ENCODE peak calls at places on chromosome 1, in nine cellular contexts. R is transverse colon, M is tibial nerve, L is upper lobe of left lung, B is K562, S is stomach, E is sigmoid colon, D is A549, I is HepG2. U is an unnamed sample.

GRCh38 chr1:211327341-211327921 is 798 bp downstream of the TRAF5 start:
- DNase-seq in E (no peak), L (no peak), R (peak; percentile 61), B (no peak), M (no peak), D (peak; percentile 13), I (no peak), S (no peak), U (peak; percentile 36)

GRCh38 chr1:217106231-217106630 is 383.0 kb upstream of the ESRRG start:
- DNase-seq in B (no peak), I (no peak), R (no peak), L (no peak), D (no peak), M (no peak), S (no peak), E (no peak), U (no peak)

GRCh38 chr1:168202941-168203654 is 22.7 kb upstream of the SFT2D2 start:
- DNase-seq in D (no peak), R (no peak), L (no peak), E (peak; percentile 66), I (peak; percentile 85), S (no peak), M (no peak), B (no peak), U (no peak)

GRCh38 chr1:15833069-15833679 is 14.3 kb upstream of the SPEN start:
- DNase-seq in E (peak; percentile 80), R (peak; percentile 72), S (peak; percentile 44), I (no peak), D (no peak), M (no peak), L (peak; percentile 77), B (no peak), U (peak; percentile 66)

GRCh38 chr1:185654199-185654951 is 79.8 kb upstream of the HMCN1 start:
- DNase-seq in B (no peak), E (no peak), S (no peak), L (no peak), I (peak; percentile 49), M (no peak), R (no peak), D (no peak), U (no peak)

GRCh38 chr1:233639611-233640010 is 25.7 kb downstream of the KCNK1 start:
- DNase-seq in E (no peak), R (no peak), I (no peak), S (no peak), L (no peak), B (no peak), M (no peak), D (no peak), U (no peak)

GRCh38 chr1:44112486-44112885 is 6.1 kb upstream of the KLF17 start:
- DNase-seq in E (no peak), R (no peak), B (no peak), S (no peak), I (no peak), M (no peak), D (no peak), L (no peak), U (no peak)

GRCh38 chr1:54334996-54335395 is 71.2 kb downstream of the SSBP3 start:
- DNase-seq in L (peak; percentile 39), S (no peak), R (no peak), I (no peak), B (no peak), M (no peak), E (no peak), D (no peak), U (no peak)

GRCh38 chr1:232226197-232226681 is 403.7 kb downstream of the SIPA1L2 start:
- DNase-seq in M (no peak), R (no peak), I (no peak), S (no peak), B (no peak), D (no peak), E (no peak), L (no peak), U (no peak)
- TF ChIP-seq EP300 in M (no peak), R (no peak), I (no peak), S (no peak), B (no peak), D (no peak), E (no peak), L (no peak), U (no peak)

DNA sequence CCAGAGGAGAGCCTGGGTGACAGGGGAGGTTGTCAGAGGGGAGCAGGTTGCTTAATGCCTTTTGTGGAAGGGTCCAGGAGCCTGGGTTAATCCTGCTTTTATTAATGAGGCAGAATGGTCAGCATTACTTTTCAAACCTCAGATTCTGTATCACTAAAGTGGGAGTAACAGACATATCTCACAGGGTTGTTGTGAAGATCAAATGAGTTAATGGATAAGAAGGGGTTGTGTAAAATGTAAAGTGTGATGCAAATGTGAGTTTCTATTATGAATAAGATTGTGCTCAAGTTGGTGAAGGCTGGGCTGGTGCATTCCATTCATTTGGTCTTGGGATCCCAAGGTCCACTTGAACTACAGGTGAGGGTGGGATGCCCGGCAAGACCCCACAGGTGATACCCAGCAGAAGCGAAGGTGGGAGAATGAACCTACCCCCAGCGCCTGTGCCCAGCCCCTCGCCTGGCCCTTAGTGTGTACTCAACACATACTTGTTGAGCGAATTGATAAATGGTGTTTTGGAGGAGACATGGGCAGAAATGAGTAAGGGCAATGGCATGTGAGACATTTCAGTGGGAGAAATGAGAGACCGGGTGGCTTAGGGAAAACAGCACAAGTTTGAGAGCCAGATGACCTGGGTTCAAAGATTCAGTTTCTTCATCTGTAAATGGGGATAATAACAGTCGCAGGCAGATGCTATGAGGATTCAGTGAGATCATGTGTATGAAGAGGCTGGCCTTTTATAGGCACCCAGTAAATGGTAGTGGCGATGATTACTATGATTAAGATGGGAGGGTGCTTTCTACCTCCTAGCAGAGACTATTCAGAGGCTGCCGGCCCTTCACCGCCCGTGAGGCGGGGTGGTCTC is 6.2 kb downstream of the SLC26A9 start:
- DNase-seq in M (no peak), E (no peak), L (no peak), D (peak; percentile 50), I (peak; percentile 63), R (no peak), B (no peak), S (no peak), U (no peak)
- TF ChIP-seq EP300 in M (no peak), E (no peak), L (no peak), D (no peak), I (no peak), R (no peak), B (no peak), S (no peak), U (no peak)

GRCh38 chr1:165855010-165855838 is 27.8 kb downstream of the UCK2 start:
- DNase-seq in D (no peak), L (no peak), B (no peak), S (no peak), M (no peak), E (no peak), R (no peak), I (no peak), U (no peak)

GRCh38 chr1:165856606-165857005 is 29.2 kb downstream of the UCK2 start:
- DNase-seq in B (no peak), I (no peak), D (no peak), M (no peak), S (no peak), L (no peak), E (no peak), R (no peak), U (no peak)

GRCh38 chr1:165853528-165854075 is 26.2 kb downstream of the UCK2 start:
- DNase-seq in L (no peak), M (no peak), B (no peak), I (no peak), E (no peak), S (no peak), D (no peak), R (no peak), U (no peak)

GRCh38 chr1:165852896-165853295 is 25.5 kb downstream of the UCK2 start:
- DNase-seq in M (no peak), R (no peak), S (no peak), E (no peak), L (no peak), B (no peak), I (no peak), D (no peak), U (no peak)

DNA sequence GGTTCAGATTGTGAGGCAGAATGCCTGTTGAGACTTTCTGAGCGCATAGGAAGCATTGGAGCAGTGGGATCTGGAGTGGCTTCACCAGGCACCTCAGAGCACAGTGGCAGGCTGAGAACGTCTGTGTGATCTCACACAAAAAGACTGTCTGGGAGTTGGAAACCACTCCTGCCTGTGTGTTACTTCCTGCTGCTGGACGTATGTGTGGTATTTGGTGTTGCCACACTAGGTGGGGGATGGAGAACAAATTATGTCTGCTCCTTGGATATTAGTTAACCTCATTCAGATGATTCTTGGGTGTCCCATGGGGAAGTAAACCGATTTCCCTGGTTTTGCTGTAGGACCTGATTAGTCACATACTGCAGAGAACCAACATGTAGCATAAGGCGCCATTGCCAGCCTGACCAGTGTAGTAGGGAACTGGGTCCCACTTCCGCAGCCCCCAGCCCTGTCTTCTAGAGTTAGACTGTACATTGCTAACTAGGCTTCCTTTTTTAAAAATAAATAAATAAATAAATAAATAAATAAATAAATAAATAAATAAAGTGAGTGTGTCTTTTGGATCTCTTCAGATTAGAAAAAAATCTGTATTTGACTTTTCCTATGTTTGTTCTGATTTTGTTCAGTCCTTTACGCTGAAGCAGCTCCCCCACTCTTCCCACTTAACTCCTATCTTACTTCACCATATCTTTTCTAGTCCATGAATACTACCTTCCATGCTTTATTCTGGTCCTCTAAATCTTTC is 26.9 kb downstream of the UCK2 start:
- DNase-seq in D (peak; percentile 56), S (no peak), I (no peak), L (peak; percentile 39), R (no peak), B (no peak), E (no peak), M (no peak), U (no peak)
- TF ChIP-seq EP300 in D (no peak), S (no peak), I (no peak), L (no peak), R (no peak), B (no peak), E (no peak), M (no peak), U (no peak)

GRCh38 chr1:229480500-229480899 is 27.6 kb downstream of the NUP133 start:
- DNase-seq in R (no peak), E (no peak), B (no peak), D (no peak), L (no peak), M (no peak), I (no peak), S (no peak), U (no peak)

GRCh38 chr1:229485318-229485717 is 22.8 kb downstream of the NUP133 start:
- DNase-seq in D (no peak), E (no peak), B (no peak), S (no peak), I (no peak), R (no peak), M (no peak), L (no peak), U (no peak)

GRCh38 chr1:229474491-229474890 is 33.6 kb downstream of the NUP133 start:
- DNase-seq in D (no peak), E (no peak), B (no peak), L (no peak), I (no peak), S (no peak), M (no peak), R (no peak), U (no peak)

GRCh38 chr1:229478852-229479251 is 29.3 kb downstream of the NUP133 start:
- DNase-seq in E (no peak), B (no peak), S (no peak), D (no peak), L (no peak), M (no peak), I (no peak), R (no peak), U (no peak)

DNA sequence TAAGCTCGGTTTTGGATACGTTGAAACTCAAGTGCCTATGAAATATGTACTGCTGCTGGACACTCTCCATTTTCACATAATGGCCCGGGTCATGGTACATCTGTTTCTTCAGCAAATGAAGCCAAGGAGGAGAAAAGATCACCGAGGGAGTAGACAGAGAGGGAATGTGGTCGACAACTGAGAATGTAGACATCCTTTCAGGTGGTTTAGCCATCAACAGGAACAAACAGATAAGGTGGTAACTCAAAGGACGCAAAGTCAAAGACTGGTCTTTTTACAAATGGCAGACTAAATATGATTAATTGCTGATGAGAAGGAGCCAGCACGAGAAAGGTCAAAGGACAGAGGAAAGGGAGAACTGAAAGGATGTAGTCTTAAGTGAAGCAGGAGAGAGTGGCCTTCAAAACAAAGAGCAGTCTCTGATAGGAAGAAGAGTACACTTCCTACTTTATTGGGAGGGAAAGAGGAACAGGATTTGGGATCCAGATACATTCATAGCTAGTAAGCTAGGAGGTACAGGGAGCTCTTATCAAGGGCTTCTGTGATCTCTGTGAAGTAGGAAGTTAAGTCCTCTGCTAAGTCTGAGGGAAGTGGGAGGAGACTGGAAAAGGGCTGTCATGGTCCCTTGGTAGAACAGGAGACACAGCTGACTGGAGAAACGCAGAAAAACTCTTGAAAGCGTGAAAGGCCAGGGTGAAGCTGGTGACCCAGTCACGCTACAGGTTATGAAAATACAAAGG is 28.3 kb downstream of the NUP133 start:
- DNase-seq in L (no peak), I (no peak), M (no peak), D (no peak), R (no peak), S (no peak), B (no peak), E (no peak), U (no peak)
- TF ChIP-seq EP300 in L (no peak), I (no peak), M (no peak), D (no peak), R (no peak), S (no peak), B (no peak), E (no peak), U (no peak)